ENCODE peak calls at places on chromosome 18, in four cellular contexts. B is neuronal stem cell, H is mesenchymal stem cell, M is H9. E is an unnamed sample.

GRCh38 chr18:58088723-58089074 is 44.7 kb downstream of the NEDD4L start:
- DNase-seq in M (no peak), H (no peak), B (no peak), E (peak; percentile 55)

GRCh38 chr18:65527879-65528633 is 222.8 kb upstream of the CDH7 start:
- DNase-seq in B (no peak), H (no peak), M (no peak), E (no peak)

GRCh38 chr18:23872701-23873550 is 141.6 kb upstream of the TTC39C start:
- DNase-seq in B (no peak), H (no peak), M (peak; percentile 52), E (peak; percentile 91)

GRCh38 chr18:35605686-35606417 is 24.3 kb downstream of the GALNT1 start:
- DNase-seq in M (no peak), H (no peak), B (no peak), E (no peak)

GRCh38 chr18:62329676-62330454 is 4.8 kb downstream of the TNFRSF11A start:
- DNase-seq in B (no peak), M (no peak), H (peak; percentile 58), E (no peak)

GRCh38 chr18:7778181-7778580 is 211.1 kb downstream of the PTPRM start:
- DNase-seq in B (no peak), H (peak; percentile 8), M (no peak), E (peak; percentile 48)

GRCh38 chr18:74951165-74951760 is 257.7 kb downstream of the PTGR3 start:
- DNase-seq in B (no peak), H (peak; percentile 89), M (no peak), E (no peak)

GRCh38 chr18:10524507-10525425 is 1.1 kb upstream of the NAPG start:
- DNase-seq in B (no peak), H (peak; percentile 80), M (no peak), E (peak; percentile 17)

GRCh38 chr18:79524181-79525078 is 128.7 kb downstream of the NFATC1 start:
- DNase-seq in M (peak; percentile 29), H (no peak), B (no peak), E (no peak)

GRCh38 chr18:75111673-75112485 is 97.1 kb downstream of the PTGR3 start:
- DNase-seq in H (peak; percentile 8), B (no peak), M (no peak), E (no peak)

GRCh38 chr18:9741821-9742541 is 33.9 kb downstream of the RAB31 start:
- DNase-seq in M (peak; percentile 81), B (no peak), H (peak; percentile 85), E (no peak)

GRCh38 chr18:54405290-54405689 is 47.6 kb downstream of the C18orf54 start:
- DNase-seq in M (no peak), B (no peak), H (no peak), E (no peak)

GRCh38 chr18:74116628-74117554 is 30.7 kb downstream of the FBXO15 start:
- DNase-seq in H (peak; percentile 58), B (no peak), M (peak; percentile 67), E (peak; percentile 46)

GRCh38 chr18:13642440-13642827 is 83.9 kb downstream of the FAM210A start:
- DNase-seq in B (no peak), H (no peak), M (no peak), E (no peak)

GRCh38 chr18:43563780-43564179 is 286.5 kb upstream of the SYT4 start:
- DNase-seq in H (peak; percentile 60), B (peak; percentile 44), M (peak; percentile 38), E (no peak)
- H2AFZ ChIP-seq in H (no peak overlapping the region), B (peak overlapping the region; percentile 53), M (no peak overlapping the region), E (no peak overlapping the region)

DNA sequence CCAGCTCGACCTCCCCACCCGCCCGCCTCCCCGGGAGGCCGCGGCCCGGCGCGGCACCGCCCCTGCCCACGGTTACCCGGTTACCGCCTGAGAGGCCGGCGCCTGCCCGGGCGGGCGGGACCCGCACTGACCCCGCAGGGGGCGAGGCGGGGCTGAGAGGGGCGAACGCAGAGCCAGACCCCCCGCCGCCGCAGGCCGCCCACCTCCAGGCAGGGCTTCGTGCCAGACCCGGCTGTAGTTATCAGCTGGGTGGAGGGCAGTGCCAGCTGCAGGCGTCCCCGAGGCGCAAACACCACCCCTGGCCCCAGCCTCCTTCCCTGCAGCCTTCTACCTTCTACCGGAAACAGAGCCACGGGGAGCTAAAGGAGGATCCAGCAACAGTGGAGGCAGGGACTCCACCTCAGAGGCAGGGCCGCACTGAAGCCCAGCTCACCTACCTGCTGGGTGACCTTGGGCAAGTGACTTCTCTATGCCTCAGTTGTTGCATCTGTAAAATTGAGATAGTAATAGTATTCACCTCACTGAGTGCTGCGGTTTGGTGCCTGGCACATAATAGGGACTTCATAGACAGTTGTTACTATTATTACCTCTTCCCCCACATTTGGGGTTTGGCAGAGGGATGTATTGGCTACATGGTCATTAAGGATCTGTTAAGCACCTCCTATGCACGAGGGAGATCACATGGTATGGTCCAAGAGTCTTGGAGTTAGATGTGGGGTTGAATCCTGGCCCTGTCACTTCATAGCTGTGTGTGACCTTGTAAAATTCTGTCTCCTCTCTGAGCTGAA is 231.6 kb upstream of the SMAD2 start:
- DNase-seq in B (no peak), M (peak; percentile 64), H (no peak), E (no peak)
- H2BK12ac ChIP-seq in B (no peak overlapping the region), M (no peak overlapping the region), H (no peak overlapping the region), E (no peak overlapping the region)

DNA sequence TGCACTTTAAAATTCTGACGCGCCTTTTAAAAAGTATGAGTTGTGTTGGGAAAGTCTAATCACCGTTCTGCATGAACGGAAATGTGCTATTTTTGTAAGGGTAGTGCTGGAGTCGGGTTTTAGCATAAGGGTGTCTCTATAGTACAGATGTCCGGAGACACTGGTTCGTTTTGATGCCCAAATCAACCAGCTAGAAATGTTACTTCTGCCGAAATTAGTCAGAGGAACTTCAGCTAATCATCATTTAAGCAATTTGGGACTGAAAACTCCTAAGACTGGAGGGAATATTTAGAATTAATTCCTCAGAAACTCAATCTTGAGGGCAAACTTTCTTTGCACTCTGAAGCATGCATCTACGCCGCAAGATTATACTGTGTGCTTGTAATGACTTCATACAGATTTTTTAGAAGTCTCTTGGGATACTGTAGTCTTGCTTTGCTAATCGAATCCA is 270.7 kb upstream of the TCF4 start:
- DNase-seq in H (no peak), M (no peak), B (no peak), E (no peak)
- H2AFZ ChIP-seq in H (no peak overlapping the region), M (no peak overlapping the region), B (peak overlapping the region; percentile 73), E (no peak overlapping the region)

GRCh38 chr18:46293699-46294300 is 189.6 kb downstream of the HAUS1 start:
- DNase-seq in B (no peak), H (no peak), M (peak; percentile 53), E (peak; percentile 8)
- H2BK12ac ChIP-seq in B (no peak overlapping the region), H (no peak overlapping the region), M (no peak overlapping the region), E (no peak overlapping the region)